ENCODE peak calls at places on chromosomes 2 and 18, in seven cellular contexts. F is activated B cell treated with CpG ODN at 0.5 μM for 24 hours, Q is brain microvascular endothelial cell, P is RWPE1, G is LNCaP clone FGC, Z is IMR-90, R is tibial artery. X is an unnamed sample.

GRCh38 chr18:79940126-79940813 is 11.2 kb downstream of the SLC66A2 start:
- DNase-seq in F (no peak), Q (no peak), P (no peak), G (no peak), Z (no peak), R (peak), X (peak)

GRCh38 chr2:124264496-124265160 is 239.5 kb downstream of the CNTNAP5 start:
- DNase-seq in F (no peak), Q (peak), P (no peak), G (no peak), Z (no peak), R (no peak), X (no peak)

GRCh38 chr2:52879561-52879960 is 888.0 kb upstream of the CHAC2 start:
- DNase-seq in F (no peak), Q (peak), P (no peak), G (no peak), Z (peak), R (no peak), X (no peak)

GRCh38 chr2:213233438-213234330 is 50.6 kb upstream of the SPAG16 start:
- DNase-seq in F (no peak), Q (no peak), P (no peak), G (no peak), Z (no peak), R (no peak), X (no peak)

GRCh38 chr2:208329485-208329884 is 63.4 kb downstream of the PIKFYVE start:
- DNase-seq in F (no peak), Q (no peak), P (peak), G (no peak), Z (no peak), R (no peak), X (no peak)

GRCh38 chr2:167406558-167406957 is 518.3 kb downstream of the XIRP2 start:
- DNase-seq in F (no peak), Q (peak), P (no peak), G (no peak), Z (no peak), R (no peak), X (no peak)

GRCh38 chr18:50877545-50878265 is 1.2 kb upstream of the ME2 start:
- DNase-seq in F (no peak), Q (no peak), P (peak), G (no peak), Z (no peak), R (no peak), X (no peak)

GRCh38 chr2:148360662-148361061 is 283.9 kb upstream of the EPC2 start:
- DNase-seq in F (no peak), Q (no peak), P (no peak), G (no peak), Z (no peak), R (no peak), X (no peak)

GRCh38 chr2:223222397-223222796 is 170.4 kb downstream of the KCNE4 start:
- DNase-seq in F (no peak), Q (peak), P (peak), G (no peak), Z (no peak), R (no peak), X (no peak)

GRCh38 chr18:74511823-74512222 is 15.7 kb downstream of the CNDP2 start:
- DNase-seq in F (no peak), Q (no peak), P (no peak), G (no peak), Z (no peak), R (peak), X (no peak)

GRCh38 chr2:219001577-219002394 is 8.6 kb upstream of the CRYBA2 start:
- DNase-seq in F (no peak), Q (no peak), P (peak), G (peak), Z (no peak), R (no peak), X (no peak)

GRCh38 chr18:9673296-9674251 is 34.5 kb upstream of the RAB31 start:
- DNase-seq in F (peak), Q (peak), P (peak), G (peak), Z (peak), R (no peak), X (peak)

GRCh38 chr2:136874258-136874657 is 108.9 kb downstream of the THSD7B start:
- DNase-seq in F (no peak), Q (peak), P (no peak), G (peak), Z (no peak), R (no peak), X (no peak)

GRCh38 chr18:57437433-57437781 is 2.2 kb downstream of the ONECUT2 start:
- DNase-seq in F (no peak), Q (no peak), P (no peak), G (no peak), Z (no peak), R (no peak), X (no peak)

GRCh38 chr18:43129946-43130523 is 14.6 kb upstream of the RIT2 start:
- DNase-seq in F (no peak), Q (peak), P (no peak), G (no peak), Z (no peak), R (no peak), X (no peak)

GRCh38 chr2:65355190-65355831 is 77.1 kb downstream of the SPRED2 start:
- DNase-seq in F (no peak), Q (no peak), P (no peak), G (no peak), Z (peak), R (no peak), X (no peak)

GRCh38 chr2:160411167-160411566 is 82.4 kb downstream of the RBMS1 start:
- DNase-seq in F (no peak), Q (no peak), P (peak), G (no peak), Z (no peak), R (no peak), X (peak)

GRCh38 chr18:29181151-29181901 is 1004.4 kb upstream of the CDH2 start:
- DNase-seq in F (no peak), Q (peak), P (no peak), G (no peak), Z (peak), R (no peak), X (no peak)

GRCh38 chr2:239459056-239459455 is 58.2 kb upstream of the HDAC4 start:
- DNase-seq in F (no peak), Q (no peak), P (no peak), G (no peak), Z (no peak), R (peak), X (peak)

GRCh38 chr2:10889741-10890215 is 22.0 kb upstream of the KCNF1 start:
- DNase-seq in F (no peak), Q (no peak), P (no peak), G (no peak), Z (no peak), R (peak), X (no peak)

GRCh38 chr2:17035010-17035409 is 369.4 kb upstream of the CYRIA start:
- DNase-seq in F (no peak), Q (no peak), P (no peak), G (no peak), Z (peak), R (no peak), X (no peak)

GRCh38 chr2:69469375-69469774 is 32.1 kb upstream of the NFU1 start:
- DNase-seq in F (no peak), Q (no peak), P (no peak), G (no peak), Z (no peak), R (no peak), X (no peak)

GRCh38 chr2:60551241-60552095 is 2.0 kb downstream of the BCL11A start:
- DNase-seq in F (peak), Q (no peak), P (peak), G (no peak), Z (no peak), R (no peak), X (no peak)

GRCh38 chr2:100610381-100610831 is 47.6 kb downstream of the PDCL3 start:
- DNase-seq in F (peak), Q (peak), P (peak), G (no peak), Z (peak), R (peak), X (peak)

GRCh38 chr18:7221424-7222155 is 9.3 kb upstream of the LRRC30 start:
- DNase-seq in F (no peak), Q (peak), P (peak), G (peak), Z (peak), R (no peak), X (no peak)

GRCh38 chr2:111167238-111168162 is 46.8 kb downstream of the BCL2L11 start:
- DNase-seq in F (no peak), Q (no peak), P (no peak), G (no peak), Z (no peak), R (no peak), X (no peak)

GRCh38 chr2:147572622-147573021 is 272.2 kb upstream of the ACVR2A start:
- DNase-seq in F (no peak), Q (no peak), P (peak), G (no peak), Z (no peak), R (no peak), X (no peak)

GRCh38 chr2:238722181-238722580 is 125.7 kb upstream of the TWIST2 start:
- DNase-seq in F (no peak), Q (no peak), P (no peak), G (no peak), Z (no peak), R (no peak), X (no peak)

GRCh38 chr2:79125721-79125985 is 5.4 kb downstream of the REG1A start:
- DNase-seq in F (no peak), Q (no peak), P (no peak), G (no peak), Z (no peak), R (no peak), X (no peak)

GRCh38 chr2:43948370-43948769 is 47.4 kb downstream of the LRPPRC start:
- DNase-seq in F (no peak), Q (no peak), P (no peak), G (no peak), Z (no peak), R (no peak), X (no peak)

GRCh38 chr2:112143150-112143549 is 5.0 kb downstream of the FBLN7 start:
- DNase-seq in F (no peak), Q (no peak), P (no peak), G (no peak), Z (no peak), R (no peak), X (no peak)

GRCh38 chr2:205835982-205836381 is 153.7 kb downstream of the NRP2 start:
- DNase-seq in F (no peak), Q (no peak), P (no peak), G (no peak), Z (no peak), R (no peak), X (no peak)

GRCh38 chr18:65214456-65214855 is 536.4 kb upstream of the CDH7 start:
- DNase-seq in F (no peak), Q (no peak), P (no peak), G (no peak), Z (no peak), R (no peak), X (no peak)

GRCh38 chr2:24489942-24490673 is 946 bp upstream of the NCOA1 start:
- DNase-seq in F (no peak), Q (no peak), P (peak), G (no peak), Z (peak), R (no peak), X (no peak)

DNA sequence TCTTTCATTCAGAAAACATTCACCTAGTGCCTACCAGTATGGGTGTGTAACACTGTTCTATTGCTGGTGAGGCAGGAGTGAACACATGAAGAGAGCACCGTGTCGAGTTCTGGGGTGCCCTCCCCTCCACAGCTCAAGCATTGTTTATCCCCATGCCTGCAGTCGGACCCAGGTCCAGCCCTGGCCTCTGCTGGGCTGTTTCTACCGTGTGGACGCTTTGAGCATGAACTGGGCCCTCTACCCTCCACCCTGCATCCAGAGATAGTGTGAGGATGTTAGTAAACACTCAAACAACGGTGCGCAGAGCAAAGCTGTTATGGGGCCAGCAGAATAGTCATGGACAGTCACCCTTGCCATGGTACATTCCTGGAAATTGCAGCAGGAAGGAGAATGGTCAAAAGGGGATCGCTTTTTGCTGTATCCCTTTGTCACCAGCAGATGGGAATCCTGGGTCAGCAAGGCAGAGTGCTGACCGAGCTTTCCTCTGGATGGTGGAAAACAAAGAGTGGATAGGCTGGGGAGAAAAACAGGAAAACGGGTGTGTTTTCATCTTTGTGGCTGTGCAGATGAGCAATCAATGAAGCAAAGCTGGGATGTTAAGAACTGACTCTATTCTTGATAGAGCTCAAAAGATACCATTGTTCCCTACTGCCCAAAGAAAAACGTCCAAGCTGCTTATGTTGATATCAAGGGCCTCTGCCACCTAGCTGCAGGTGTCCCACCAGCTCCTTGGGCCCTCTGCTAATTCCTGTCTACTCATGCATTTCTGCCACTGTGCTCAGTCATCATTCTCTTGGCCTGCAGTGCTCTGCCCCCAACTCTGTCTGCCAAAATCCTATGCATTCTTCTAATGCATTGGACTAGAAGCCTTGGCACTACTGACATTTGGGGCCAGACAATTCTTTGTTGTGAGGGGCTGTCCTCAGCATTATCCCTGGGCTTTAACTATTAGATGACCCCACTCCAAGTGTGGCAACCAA is 38.7 kb downstream of the REEP1 start:
- DNase-seq in F (no peak), Q (no peak), P (peak), G (no peak), Z (no peak), R (no peak), X (no peak)
- TF ChIP-seq CTCF in F (no peak), Q (peak), P (no peak), G (peak), Z (peak), R (no peak), X (no peak)

DNA sequence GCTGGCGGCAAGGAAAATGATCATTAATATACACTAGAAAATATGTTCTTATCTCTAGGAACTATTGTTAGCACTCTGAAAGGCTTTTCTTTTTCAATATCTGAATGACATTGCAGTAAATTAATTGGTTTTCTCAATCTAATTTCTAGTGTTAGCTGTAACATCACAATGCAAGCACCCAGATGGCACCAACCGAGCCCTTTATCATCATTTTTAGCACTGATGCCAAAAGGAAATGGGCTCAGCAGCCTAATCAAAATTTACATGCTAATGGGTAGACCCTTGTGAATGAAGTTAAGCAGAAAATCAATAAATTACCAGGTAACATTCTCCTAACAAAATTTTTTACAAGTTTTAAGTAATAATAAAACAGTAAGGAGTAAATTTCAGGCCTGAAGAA is 53.5 kb upstream of the PGAP1 start:
- DNase-seq in F (no peak), Q (no peak), P (no peak), G (no peak), Z (no peak), R (no peak), X (no peak)
- TF ChIP-seq CTCF in F (no peak), Q (no peak), P (no peak), G (no peak), Z (no peak), R (no peak), X (no peak)

GRCh38 chr18:24515721-24516120 is 55.3 kb downstream of the HRH4 start:
- DNase-seq in F (no peak), Q (no peak), P (no peak), G (no peak), Z (no peak), R (no peak), X (no peak)

GRCh38 chr18:24509435-24509834 is 49.0 kb downstream of the HRH4 start:
- DNase-seq in F (no peak), Q (no peak), P (no peak), G (no peak), Z (no peak), R (no peak), X (no peak)

GRCh38 chr18:24518596-24518995 is 58.2 kb downstream of the HRH4 start:
- DNase-seq in F (no peak), Q (no peak), P (no peak), G (no peak), Z (no peak), R (no peak), X (no peak)

GRCh38 chr18:24517554-24517953 is 57.1 kb downstream of the HRH4 start:
- DNase-seq in F (no peak), Q (no peak), P (no peak), G (no peak), Z (no peak), R (no peak), X (no peak)

DNA sequence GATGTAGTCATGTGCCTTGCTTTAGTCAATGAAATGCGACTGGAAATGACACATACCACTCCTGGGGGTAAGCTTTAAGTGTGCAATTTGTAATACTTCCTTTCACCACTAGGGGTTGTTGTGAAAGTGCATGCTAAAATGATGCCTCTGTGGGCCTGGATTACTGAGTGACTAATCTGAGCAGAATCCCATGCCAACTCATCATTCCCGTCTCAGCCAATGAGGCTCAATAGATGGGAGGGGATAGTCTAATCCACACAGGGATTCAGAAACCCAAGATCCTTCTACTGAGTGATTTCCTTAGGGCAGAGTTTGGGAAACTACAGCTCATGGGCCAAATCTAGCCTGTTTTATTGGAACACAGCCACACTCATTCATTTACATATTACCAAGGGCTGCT is 54.0 kb downstream of the HRH4 start:
- DNase-seq in F (no peak), Q (peak), P (peak), G (no peak), Z (peak), R (no peak), X (no peak)
- TF ChIP-seq CTCF in F (no peak), Q (peak), P (peak), G (peak), Z (peak), R (peak), X (peak)

DNA sequence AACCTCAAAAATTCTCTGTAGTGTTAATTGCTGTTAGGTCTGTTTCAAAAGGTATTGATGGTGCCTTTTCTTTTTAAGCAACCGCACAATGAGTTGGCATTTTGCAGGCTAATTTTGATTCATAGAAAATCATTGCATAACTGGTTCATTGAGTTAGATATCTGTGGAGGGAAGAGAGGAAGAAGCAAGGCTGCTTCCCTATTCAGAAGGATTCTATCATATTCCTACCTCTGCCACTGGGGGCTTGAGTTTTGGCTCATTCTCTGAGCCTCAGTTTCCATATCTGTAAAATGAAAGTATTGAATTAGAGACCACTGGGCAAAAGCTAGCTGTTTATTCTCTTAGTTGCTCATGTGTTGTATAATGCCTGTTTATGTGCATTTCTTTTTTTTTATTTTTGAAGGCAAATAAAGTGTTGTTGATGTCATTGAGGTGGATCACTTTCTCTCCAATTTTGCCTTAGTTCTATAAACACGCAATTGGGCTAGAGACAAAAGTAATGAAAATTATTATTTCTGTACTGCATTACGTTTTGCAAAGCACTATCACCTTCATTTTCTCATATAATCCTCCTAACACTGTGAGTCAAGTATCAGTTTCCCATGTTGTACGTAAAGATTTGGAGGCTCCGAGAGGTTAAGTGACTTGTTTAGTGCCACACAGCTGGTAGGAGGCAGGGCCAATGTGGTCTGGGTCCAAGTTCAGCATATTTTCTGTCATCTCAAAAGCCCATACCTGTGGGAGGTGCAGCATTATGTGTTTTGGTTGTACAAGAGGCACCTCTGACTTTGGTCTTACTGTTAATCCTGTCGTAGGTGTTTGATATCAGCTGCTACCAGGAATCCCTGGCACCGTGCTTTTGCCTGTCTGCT is 5.9 kb downstream of the TRIB2 start:
- DNase-seq in F (no peak), Q (no peak), P (no peak), G (no peak), Z (no peak), R (no peak), X (no peak)
- TF ChIP-seq CTCF in F (no peak), Q (peak), P (no peak), G (no peak), Z (peak), R (no peak), X (peak)

GRCh38 chr2:174776223-174776622 is 12.0 kb upstream of the CHRNA1 start:
- DNase-seq in F (no peak), Q (no peak), P (no peak), G (no peak), Z (no peak), R (no peak), X (no peak)
- TF ChIP-seq CTCF in F (no peak), Q (peak), P (peak), G (no peak), Z (peak), R (no peak), X (peak)

GRCh38 chr2:237473474-237474453 is 13.3 kb upstream of the MLPH start:
- DNase-seq in F (no peak), Q (peak), P (no peak), G (no peak), Z (peak), R (no peak), X (no peak)

GRCh38 chr2:237478095-237478494 is 9.0 kb upstream of the MLPH start:
- DNase-seq in F (no peak), Q (no peak), P (no peak), G (no peak), Z (no peak), R (no peak), X (no peak)

GRCh38 chr2:237474931-237475703 is 11.9 kb upstream of the MLPH start:
- DNase-seq in F (peak), Q (peak), P (peak), G (no peak), Z (peak), R (peak), X (peak)

GRCh38 chr2:237474511-237474911 is 12.5 kb upstream of the MLPH start:
- DNase-seq in F (no peak), Q (peak), P (no peak), G (no peak), Z (no peak), R (no peak), X (no peak)

GRCh38 chr2:237475704-237476107 is 11.3 kb upstream of the MLPH start:
- DNase-seq in F (no peak), Q (peak), P (peak), G (no peak), Z (peak), R (no peak), X (peak)
- TF ChIP-seq CTCF in F (no peak), Q (no peak), P (peak), G (no peak), Z (no peak), R (no peak), X (peak)

GRCh38 chr2:158045362-158045761 is 56.3 kb upstream of the UPP2 start:
- DNase-seq in F (no peak), Q (no peak), P (no peak), G (no peak), Z (no peak), R (no peak), X (no peak)
- TF ChIP-seq CTCF in F (no peak), Q (peak), P (no peak), G (peak), Z (no peak), R (no peak), X (no peak)

X was measured in CD14-positive monocyte.